ENCODE peak calls at places on chromosome 19, in nine cellular contexts. O, L, M, X, Y, Q, W, P and R are unnamed samples.

GRCh38 chr19:11138659-11139526 is 16.7 kb downstream of the SPC24 start:
- DNase-seq in O (peak), L (peak), M (peak), X (peak), Y (peak), Q (no peak), W (no peak), P (no peak), R (no peak)

GRCh38 chr19:58001895-58002369 is 688 bp downstream of the ZNF606 start:
- DNase-seq in O (no peak), L (peak), M (no peak), X (peak), Y (no peak), Q (no peak), W (no peak), P (no peak), R (peak)

GRCh38 chr19:8592231-8593009 is 15.2 kb upstream of the MYO1F start:
- DNase-seq in O (peak), L (peak), M (peak), X (peak), Y (no peak), Q (peak), W (peak), P (peak), R (no peak)

GRCh38 chr19:50417850-50418185 is 920 bp upstream of the SPIB start:
- DNase-seq in O (no peak), L (no peak), M (no peak), X (no peak), Y (no peak), Q (no peak), W (no peak), P (no peak), R (no peak)

GRCh38 chr19:1567116-1567847 is 843 bp downstream of the MEX3D start:
- DNase-seq in O (no peak), L (no peak), M (peak), X (peak), Y (peak), Q (no peak), W (no peak), P (no peak), R (peak)

GRCh38 chr19:18158471-18158870 is 5.5 kb downstream of the PIK3R2 start:
- DNase-seq in O (no peak), L (no peak), M (no peak), X (no peak), Y (no peak), Q (no peak), W (no peak), P (no peak), R (no peak)

GRCh38 chr19:6800991-6801396 is 28.5 kb downstream of the VAV1 start:
- DNase-seq in O (peak), L (no peak), M (peak), X (peak), Y (no peak), Q (no peak), W (peak), P (no peak), R (no peak)

GRCh38 chr19:28841531-28841930 is 371.4 kb downstream of the UQCRFS1 start:
- DNase-seq in O (no peak), L (no peak), M (no peak), X (no peak), Y (no peak), Q (no peak), W (no peak), P (no peak), R (no peak)

GRCh38 chr19:47032171-47032811 is 12.7 kb downstream of the NPAS1 start:
- DNase-seq in O (peak), L (peak), M (peak), X (no peak), Y (peak), Q (peak), W (peak), P (no peak), R (peak)

GRCh38 chr19:15623711-15624318 is 8.8 kb downstream of the CYP4F8 start:
- DNase-seq in O (no peak), L (no peak), M (no peak), X (no peak), Y (no peak), Q (no peak), W (no peak), P (no peak), R (peak)

GRCh38 chr19:56765107-56765506 is 75.4 kb downstream of the PEG3 start:
- DNase-seq in O (no peak), L (no peak), M (no peak), X (no peak), Y (no peak), Q (no peak), W (no peak), P (peak), R (no peak)

GRCh38 chr19:15123900-15124299 is 16.7 kb downstream of the SYDE1 start:
- DNase-seq in O (no peak), L (no peak), M (no peak), X (peak), Y (peak), Q (no peak), W (no peak), P (peak), R (no peak)

GRCh38 chr19:40284501-40285352 is at the start of gene AKT2:
- DNase-seq in O (peak), L (peak), M (peak), X (no peak), Y (peak), Q (peak), W (peak), P (peak), R (no peak)

GRCh38 chr19:17680235-17680722 is 7.9 kb downstream of the UNC13A start:
- DNase-seq in O (peak), L (peak), M (peak), X (no peak), Y (no peak), Q (no peak), W (peak), P (peak), R (no peak)